ENCODE peak calls at places on chromosome 17, in eight cellular contexts. One of them, this sample, is unnamed.

GRCh38 chr17:58387834-58388233 is 29.5 kb downstream of the RNF43 start:
- DNase-seq in NCI-H1930: no peak
- DNase-seq in psoas muscle: no peak
- DNase-seq in NCI-H1092 treated with DMSO at 0.1 percent for 48 hours: no peak
- DNase-seq in caudate nucleus: no peak
- DNase-seq in EL: no peak
- DNase-seq in NCI-H2171 treated with DMSO at 0.1 percent for 48 hours: no peak
- DNase-seq in T47D: no peak
- DNase-seq in this sample: no peak

GRCh38 chr17:75159196-75160031 is 5.1 kb upstream of the JPT1 start:
- DNase-seq in T47D: no peak
- DNase-seq in NCI-H2171 treated with DMSO at 0.1 percent for 48 hours: no peak
- DNase-seq in NCI-H1092 treated with DMSO at 0.1 percent for 48 hours: no peak
- DNase-seq in EL: peak
- DNase-seq in psoas muscle: no peak
- DNase-seq in caudate nucleus: no peak
- DNase-seq in NCI-H1930: no peak
- DNase-seq in this sample: no peak

GRCh38 chr17:73722163-73722562 is 77.9 kb upstream of the SDK2 start:
- DNase-seq in NCI-H1092 treated with DMSO at 0.1 percent for 48 hours: peak
- DNase-seq in psoas muscle: no peak
- DNase-seq in NCI-H2171 treated with DMSO at 0.1 percent for 48 hours: peak
- DNase-seq in T47D: no peak
- DNase-seq in EL: no peak
- DNase-seq in caudate nucleus: no peak
- DNase-seq in NCI-H1930: no peak
- DNase-seq in this sample: no peak

GRCh38 chr17:64599187-64599676 is 62.9 kb downstream of the SMURF2 start:
- DNase-seq in EL: no peak
- DNase-seq in NCI-H2171 treated with DMSO at 0.1 percent for 48 hours: no peak
- DNase-seq in caudate nucleus: no peak
- DNase-seq in NCI-H1092 treated with DMSO at 0.1 percent for 48 hours: no peak
- DNase-seq in T47D: no peak
- DNase-seq in NCI-H1930: no peak
- DNase-seq in psoas muscle: no peak
- DNase-seq in this sample: no peak

GRCh38 chr17:57436565-57436964 is 180.2 kb downstream of the MSI2 start:
- DNase-seq in EL: no peak
- DNase-seq in psoas muscle: no peak
- DNase-seq in NCI-H2171 treated with DMSO at 0.1 percent for 48 hours: no peak
- DNase-seq in NCI-H1930: no peak
- DNase-seq in NCI-H1092 treated with DMSO at 0.1 percent for 48 hours: no peak
- DNase-seq in T47D: no peak
- DNase-seq in caudate nucleus: no peak
- DNase-seq in this sample: no peak

GRCh38 chr17:48487221-48487620 is 43.6 kb downstream of the HOXB1 start:
- DNase-seq in NCI-H1092 treated with DMSO at 0.1 percent for 48 hours: no peak
- DNase-seq in caudate nucleus: no peak
- DNase-seq in psoas muscle: no peak
- DNase-seq in EL: no peak
- DNase-seq in NCI-H2171 treated with DMSO at 0.1 percent for 48 hours: no peak
- DNase-seq in NCI-H1930: no peak
- DNase-seq in T47D: no peak
- DNase-seq in this sample: no peak

GRCh38 chr17:64706224-64707076 is 44.3 kb upstream of the SMURF2 start:
- DNase-seq in EL: peak
- DNase-seq in caudate nucleus: no peak
- DNase-seq in NCI-H2171 treated with DMSO at 0.1 percent for 48 hours: no peak
- DNase-seq in NCI-H1092 treated with DMSO at 0.1 percent for 48 hours: peak
- DNase-seq in psoas muscle: no peak
- DNase-seq in T47D: no peak
- DNase-seq in NCI-H1930: no peak
- DNase-seq in this sample: no peak

GRCh38 chr17:2878751-2879254 is 82.6 kb downstream of the RAP1GAP2 start:
- DNase-seq in NCI-H1930: no peak
- DNase-seq in T47D: no peak
- DNase-seq in EL: no peak
- DNase-seq in NCI-H1092 treated with DMSO at 0.1 percent for 48 hours: no peak
- DNase-seq in caudate nucleus: no peak
- DNase-seq in NCI-H2171 treated with DMSO at 0.1 percent for 48 hours: no peak
- DNase-seq in psoas muscle: no peak
- DNase-seq in this sample: no peak

GRCh38 chr17:69047368-69048263 is 13.1 kb downstream of the ABCA9 start:
- DNase-seq in EL: peak
- DNase-seq in caudate nucleus: no peak
- DNase-seq in NCI-H1930: no peak
- DNase-seq in psoas muscle: peak
- DNase-seq in T47D: no peak
- DNase-seq in NCI-H2171 treated with DMSO at 0.1 percent for 48 hours: no peak
- DNase-seq in NCI-H1092 treated with DMSO at 0.1 percent for 48 hours: no peak
- DNase-seq in this sample: no peak

GRCh38 chr17:26775219-26775822 is 518.6 kb upstream of the WSB1 start:
- DNase-seq in NCI-H1930: no peak
- DNase-seq in psoas muscle: no peak
- DNase-seq in EL: no peak
- DNase-seq in T47D: no peak
- DNase-seq in NCI-H1092 treated with DMSO at 0.1 percent for 48 hours: no peak
- DNase-seq in NCI-H2171 treated with DMSO at 0.1 percent for 48 hours: no peak
- DNase-seq in caudate nucleus: no peak
- DNase-seq in this sample: no peak

GRCh38 chr17:42709561-42709960 is 27.2 kb downstream of the CNTNAP1 start:
- DNase-seq in psoas muscle: no peak
- DNase-seq in T47D: no peak
- DNase-seq in NCI-H1930: no peak
- DNase-seq in NCI-H2171 treated with DMSO at 0.1 percent for 48 hours: peak
- DNase-seq in NCI-H1092 treated with DMSO at 0.1 percent for 48 hours: no peak
- DNase-seq in caudate nucleus: no peak
- DNase-seq in EL: no peak
- DNase-seq in this sample: no peak

GRCh38 chr17:72706396-72706981 is 386.0 kb downstream of the SLC39A11 start:
- DNase-seq in NCI-H1930: no peak
- DNase-seq in caudate nucleus: no peak
- DNase-seq in NCI-H1092 treated with DMSO at 0.1 percent for 48 hours: no peak
- DNase-seq in NCI-H2171 treated with DMSO at 0.1 percent for 48 hours: peak
- DNase-seq in psoas muscle: no peak
- DNase-seq in EL: no peak
- DNase-seq in T47D: peak
- DNase-seq in this sample: no peak

GRCh38 chr17:78144146-78144719 is 2.0 kb upstream of the C17orf99 start:
- DNase-seq in T47D: no peak
- DNase-seq in EL: peak
- DNase-seq in NCI-H1092 treated with DMSO at 0.1 percent for 48 hours: peak
- DNase-seq in NCI-H1930: no peak
- DNase-seq in psoas muscle: peak
- DNase-seq in caudate nucleus: peak
- DNase-seq in NCI-H2171 treated with DMSO at 0.1 percent for 48 hours: no peak
- DNase-seq in this sample: peak

GRCh38 chr17:35087731-35088646 is 24.5 kb upstream of the RFFL start:
- DNase-seq in NCI-H2171 treated with DMSO at 0.1 percent for 48 hours: no peak
- DNase-seq in T47D: peak
- DNase-seq in NCI-H1930: no peak
- DNase-seq in EL: peak
- DNase-seq in psoas muscle: peak
- DNase-seq in NCI-H1092 treated with DMSO at 0.1 percent for 48 hours: no peak
- DNase-seq in caudate nucleus: peak
- DNase-seq in this sample: no peak

GRCh38 chr17:32671891-32672290 is 185.1 kb downstream of the CDK5R1 start:
- DNase-seq in T47D: no peak
- DNase-seq in caudate nucleus: no peak
- DNase-seq in NCI-H1930: no peak
- DNase-seq in psoas muscle: peak
- DNase-seq in EL: peak
- DNase-seq in NCI-H2171 treated with DMSO at 0.1 percent for 48 hours: no peak
- DNase-seq in NCI-H1092 treated with DMSO at 0.1 percent for 48 hours: no peak
- DNase-seq in this sample: no peak

GRCh38 chr17:38637951-38638350 is 32.2 kb upstream of the SRCIN1 start:
- DNase-seq in NCI-H1092 treated with DMSO at 0.1 percent for 48 hours: no peak
- DNase-seq in NCI-H1930: no peak
- DNase-seq in caudate nucleus: no peak
- DNase-seq in T47D: no peak
- DNase-seq in psoas muscle: no peak
- DNase-seq in NCI-H2171 treated with DMSO at 0.1 percent for 48 hours: peak
- DNase-seq in EL: no peak
- DNase-seq in this sample: no peak

GRCh38 chr17:8272421-8272820 is 16.0 kb upstream of the RANGRF start:
- DNase-seq in EL: no peak
- DNase-seq in NCI-H1930: no peak
- DNase-seq in T47D: no peak
- DNase-seq in caudate nucleus: no peak
- DNase-seq in NCI-H2171 treated with DMSO at 0.1 percent for 48 hours: no peak
- DNase-seq in NCI-H1092 treated with DMSO at 0.1 percent for 48 hours: no peak
- DNase-seq in psoas muscle: no peak
- DNase-seq in this sample: no peak

GRCh38 chr17:39628655-39629493 is 2.1 kb downstream of the PPP1R1B start:
- DNase-seq in T47D: no peak
- DNase-seq in NCI-H2171 treated with DMSO at 0.1 percent for 48 hours: no peak
- DNase-seq in NCI-H1930: no peak
- DNase-seq in EL: no peak
- DNase-seq in caudate nucleus: no peak
- DNase-seq in psoas muscle: no peak
- DNase-seq in NCI-H1092 treated with DMSO at 0.1 percent for 48 hours: no peak
- DNase-seq in this sample: no peak

GRCh38 chr17:64420143-64420670 is 28.7 kb upstream of the MILR1 start:
- DNase-seq in EL: peak
- DNase-seq in psoas muscle: no peak
- DNase-seq in caudate nucleus: no peak
- DNase-seq in NCI-H1930: peak
- DNase-seq in NCI-H2171 treated with DMSO at 0.1 percent for 48 hours: peak
- DNase-seq in NCI-H1092 treated with DMSO at 0.1 percent for 48 hours: peak
- DNase-seq in T47D: peak
- DNase-seq in this sample: peak

GRCh38 chr17:18938692-18939023 is 13.3 kb upstream of the SLC5A10 start:
- DNase-seq in NCI-H1092 treated with DMSO at 0.1 percent for 48 hours: no peak
- DNase-seq in caudate nucleus: no peak
- DNase-seq in T47D: no peak
- DNase-seq in EL: no peak
- DNase-seq in NCI-H1930: no peak
- DNase-seq in NCI-H2171 treated with DMSO at 0.1 percent for 48 hours: no peak
- DNase-seq in psoas muscle: no peak
- DNase-seq in this sample: no peak

GRCh38 chr17:65022751-65023421 is 33.7 kb downstream of the GNA13 start:
- DNase-seq in caudate nucleus: no peak
- DNase-seq in T47D: peak
- DNase-seq in NCI-H2171 treated with DMSO at 0.1 percent for 48 hours: no peak
- DNase-seq in NCI-H1092 treated with DMSO at 0.1 percent for 48 hours: peak
- DNase-seq in EL: peak
- DNase-seq in psoas muscle: no peak
- DNase-seq in NCI-H1930: no peak
- DNase-seq in this sample: no peak

GRCh38 chr17:70636517-70637133 is 467.3 kb downstream of the KCNJ2 start:
- DNase-seq in NCI-H1930: peak
- DNase-seq in NCI-H1092 treated with DMSO at 0.1 percent for 48 hours: peak
- DNase-seq in psoas muscle: no peak
- DNase-seq in NCI-H2171 treated with DMSO at 0.1 percent for 48 hours: peak
- DNase-seq in T47D: peak
- DNase-seq in EL: peak
- DNase-seq in caudate nucleus: no peak
- DNase-seq in this sample: peak

GRCh38 chr17:74334393-74335039 is 8.5 kb downstream of the KIF19 start:
- DNase-seq in NCI-H1930: no peak
- DNase-seq in T47D: no peak
- DNase-seq in EL: no peak
- DNase-seq in NCI-H2171 treated with DMSO at 0.1 percent for 48 hours: no peak
- DNase-seq in psoas muscle: no peak
- DNase-seq in caudate nucleus: no peak
- DNase-seq in NCI-H1092 treated with DMSO at 0.1 percent for 48 hours: no peak
- DNase-seq in this sample: no peak

GRCh38 chr17:74303300-74303699 is 22.7 kb upstream of the KIF19 start:
- DNase-seq in caudate nucleus: no peak
- DNase-seq in NCI-H1930: no peak
- DNase-seq in NCI-H1092 treated with DMSO at 0.1 percent for 48 hours: no peak
- DNase-seq in NCI-H2171 treated with DMSO at 0.1 percent for 48 hours: no peak
- DNase-seq in T47D: no peak
- DNase-seq in EL: no peak
- DNase-seq in psoas muscle: no peak
- DNase-seq in this sample: no peak

GRCh38 chr17:50514936-50515702 is 6.9 kb downstream of the MYCBPAP start:
- DNase-seq in psoas muscle: no peak
- DNase-seq in NCI-H2171 treated with DMSO at 0.1 percent for 48 hours: peak
- DNase-seq in NCI-H1930: no peak
- DNase-seq in NCI-H1092 treated with DMSO at 0.1 percent for 48 hours: no peak
- DNase-seq in EL: no peak
- DNase-seq in T47D: no peak
- DNase-seq in caudate nucleus: no peak
- DNase-seq in this sample: no peak

GRCh38 chr17:30299000-30299399 is 7.3 kb upstream of the BLMH start:
- DNase-seq in psoas muscle: no peak
- DNase-seq in T47D: no peak
- DNase-seq in NCI-H1930: no peak
- DNase-seq in NCI-H1092 treated with DMSO at 0.1 percent for 48 hours: no peak
- DNase-seq in caudate nucleus: no peak
- DNase-seq in EL: no peak
- DNase-seq in NCI-H2171 treated with DMSO at 0.1 percent for 48 hours: no peak
- DNase-seq in this sample: no peak

GRCh38 chr17:66386789-66387351 is 84.5 kb downstream of the PRKCA start:
- DNase-seq in psoas muscle: no peak
- DNase-seq in NCI-H2171 treated with DMSO at 0.1 percent for 48 hours: no peak
- DNase-seq in NCI-H1092 treated with DMSO at 0.1 percent for 48 hours: no peak
- DNase-seq in EL: no peak
- DNase-seq in NCI-H1930: no peak
- DNase-seq in T47D: peak
- DNase-seq in caudate nucleus: no peak
- DNase-seq in this sample: no peak

GRCh38 chr17:78343433-78344201 is 16.3 kb downstream of the SOCS3 start:
- DNase-seq in psoas muscle: no peak
- DNase-seq in NCI-H1930: no peak
- DNase-seq in EL: no peak
- DNase-seq in NCI-H2171 treated with DMSO at 0.1 percent for 48 hours: peak
- DNase-seq in T47D: no peak
- DNase-seq in NCI-H1092 treated with DMSO at 0.1 percent for 48 hours: no peak
- DNase-seq in caudate nucleus: no peak
- DNase-seq in this sample: no peak

This sample was measured in DMS 273 treated with DMSO at 0.1 percent for 48 hours.